ENCODE peak calls at places on chromosomes 4 and X, in ten cellular contexts. X is colonic mucosa, I is A673, B is mucosa of descending colon, N is cardiac muscle cell, G is HFFc6, E is PC-3, W is left ventricle myocardium inferior, P is dorsolateral prefrontal cortex, H is suprapubic skin. U is an unnamed sample.
A peak's percentile ranks its signal among the peaks of the same experiment; 100 is the strongest.

GRCh38 chrX:18898517-18898916 is 85.4 kb downstream of the PHKA2 start:
- DNase-seq in P (no peak), W (no peak), N (no peak), H (no peak), B (no peak), G (no peak), I (no peak), X (no peak), E (no peak), U (no peak)

GRCh38 chr4:125511715-125512114 is 197.0 kb downstream of the FAT4 start:
- DNase-seq in H (no peak), E (no peak), G (no peak), P (no peak), X (no peak), N (no peak), W (no peak), I (no peak), B (no peak), U (no peak)

GRCh38 chr4:70518716-70519115 is 347 bp downstream of the AMTN start:
- DNase-seq in X (no peak), P (no peak), N (no peak), W (no peak), H (no peak), B (no peak), E (peak; percentile 56), G (no peak), I (no peak), U (no peak)

GRCh38 chr4:2243682-2244380 is 1.9 kb upstream of the HAUS3 start:
- DNase-seq in P (peak; percentile 56), G (peak; percentile 12), X (peak; percentile 53), H (peak; percentile 75), I (no peak), N (peak; percentile 55), W (peak; percentile 50), B (peak; percentile 62), E (no peak), U (no peak)

GRCh38 chr4:84167579-84167978 is 331.5 kb downstream of the NKX6-1 start:
- DNase-seq in H (no peak), G (no peak), I (peak; percentile 32), B (no peak), W (no peak), N (peak; percentile 25), P (no peak), E (no peak), X (no peak), U (no peak)

GRCh38 chr4:1967512-1968149 is 41.1 kb downstream of the NELFA start:
- DNase-seq in H (no peak), G (no peak), B (no peak), P (no peak), N (no peak), W (no peak), X (no peak), E (no peak), I (no peak), U (no peak)

GRCh38 chr4:158783775-158784174 is 14.9 kb downstream of the FNIP2 start:
- DNase-seq in P (no peak), B (no peak), E (peak; percentile 24), X (no peak), W (no peak), I (no peak), N (no peak), G (peak; percentile 52), H (no peak), U (no peak)

GRCh38 chrX:42771836-42772335 is 6.1 kb downstream of the PPP1R2C start:
- DNase-seq in X (no peak), G (no peak), I (no peak), E (no peak), W (no peak), H (no peak), B (no peak), P (no peak), N (no peak), U (no peak)

GRCh38 chr4:6198278-6198677 is 2.1 kb downstream of the JAKMIP1 start:
- DNase-seq in E (no peak), B (no peak), H (no peak), W (no peak), X (no peak), N (no peak), I (no peak), P (no peak), G (no peak), U (no peak)

GRCh38 chr4:6197433-6198174 is 2.7 kb downstream of the JAKMIP1 start:
- DNase-seq in W (no peak), H (no peak), E (no peak), N (no peak), G (no peak), X (no peak), I (no peak), B (no peak), P (no peak), U (no peak)

GRCh38 chr4:6199344-6199921 is 916 bp downstream of the JAKMIP1 start:
- DNase-seq in N (peak; percentile 12), H (no peak), I (no peak), X (no peak), W (no peak), P (peak; percentile 57), E (no peak), G (no peak), B (no peak), U (no peak)

GRCh38 chr4:6200011-6200921 is at the start of gene JAKMIP1:
- DNase-seq in B (peak; percentile 83), W (peak; percentile 64), G (no peak), N (peak; percentile 91), E (peak; percentile 67), X (peak; percentile 83), P (peak; percentile 91), I (peak; percentile 83), H (no peak), U (peak; percentile 86)

DNA sequence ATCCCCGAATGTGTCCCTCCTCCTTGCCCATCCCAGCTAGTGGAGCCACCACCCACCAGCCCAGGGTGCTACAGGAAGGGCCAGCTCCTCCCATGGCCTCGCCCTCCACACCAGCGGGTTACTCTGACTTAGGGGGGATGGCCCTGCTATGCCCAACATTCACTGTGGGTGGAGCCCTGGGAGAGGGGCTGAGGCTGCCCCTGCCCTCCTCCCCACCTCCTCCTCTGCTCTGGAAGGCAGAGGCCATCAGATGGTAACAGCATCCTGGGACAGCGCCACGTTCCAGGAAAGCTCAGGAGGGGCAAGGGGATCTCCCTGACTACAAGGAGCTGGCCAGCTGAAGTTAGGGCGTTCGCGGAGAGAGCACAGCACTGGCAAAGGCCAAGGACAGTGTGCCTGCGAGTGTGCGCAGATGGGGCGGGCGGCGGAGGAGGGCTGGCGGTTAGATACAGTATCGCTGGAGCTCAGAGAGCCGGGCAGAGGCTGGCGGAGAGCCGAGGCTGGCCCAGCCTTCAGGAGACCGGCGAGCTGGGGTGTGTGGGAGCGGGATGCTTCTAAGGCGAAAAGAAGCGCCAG is 1.5 kb downstream of the JAKMIP1 start:
- DNase-seq in W (no peak), I (no peak), H (no peak), N (peak; percentile 43), G (no peak), P (peak; percentile 66), E (no peak), B (no peak), X (no peak), U (no peak)
- TF ChIP-seq CTCF in W (no peak), I (no peak), H (no peak), N (no peak), G (no peak), P (no peak), E (no peak), B (no peak), X (no peak), U (no peak)

DNA sequence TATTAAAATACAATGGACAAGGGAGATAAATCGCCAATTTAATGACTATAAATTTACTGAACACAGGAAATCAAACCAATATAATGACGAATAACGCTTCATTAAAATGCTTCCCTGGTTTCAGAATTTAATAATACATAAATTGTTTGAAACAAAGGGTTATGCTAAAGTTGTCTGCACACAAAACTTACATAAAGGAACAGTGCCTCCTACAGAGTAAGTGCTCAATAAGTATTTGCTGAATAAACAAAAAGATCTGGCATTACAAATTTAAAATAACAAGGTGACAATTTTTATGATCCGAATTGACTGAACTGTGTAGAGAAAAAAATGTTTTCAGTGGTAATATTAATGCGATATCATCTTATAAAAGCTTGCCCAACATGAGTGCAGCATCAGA is 69.6 kb downstream of the NOCT start:
- DNase-seq in B (no peak), X (no peak), N (no peak), W (no peak), I (no peak), H (no peak), P (no peak), E (peak; percentile 19), G (peak; percentile 6), U (no peak)
- TF ChIP-seq CTCF in B (no peak), X (no peak), N (peak; percentile 33), W (peak; percentile 30), I (peak; percentile 44), H (no peak), P (no peak), E (peak; percentile 56), G (peak; percentile 71), U (peak; percentile 59)

GRCh38 chr4:182141046-182141445 is 102.2 kb upstream of the TENM3 start:
- DNase-seq in N (peak; percentile 30), W (no peak), P (no peak), X (no peak), B (no peak), E (no peak), G (no peak), H (no peak), I (no peak), U (no peak)

GRCh38 chr4:182143086-182143821 is 99.9 kb upstream of the TENM3 start:
- DNase-seq in X (peak; percentile 49), E (no peak), I (no peak), N (peak; percentile 12), W (no peak), H (no peak), B (no peak), P (no peak), G (peak; percentile 20), U (peak; percentile 21)

GRCh38 chr4:182143822-182144620 is 99.2 kb upstream of the TENM3 start:
- DNase-seq in X (no peak), E (peak; percentile 4), P (peak; percentile 56), W (no peak), H (no peak), B (no peak), N (peak; percentile 49), I (peak; percentile 80), G (peak; percentile 76), U (peak; percentile 69)

GRCh38 chr4:182141623-182142022 is 101.6 kb upstream of the TENM3 start:
- DNase-seq in B (no peak), G (no peak), I (no peak), X (no peak), N (no peak), H (no peak), P (no peak), W (no peak), E (no peak), U (no peak)

DNA sequence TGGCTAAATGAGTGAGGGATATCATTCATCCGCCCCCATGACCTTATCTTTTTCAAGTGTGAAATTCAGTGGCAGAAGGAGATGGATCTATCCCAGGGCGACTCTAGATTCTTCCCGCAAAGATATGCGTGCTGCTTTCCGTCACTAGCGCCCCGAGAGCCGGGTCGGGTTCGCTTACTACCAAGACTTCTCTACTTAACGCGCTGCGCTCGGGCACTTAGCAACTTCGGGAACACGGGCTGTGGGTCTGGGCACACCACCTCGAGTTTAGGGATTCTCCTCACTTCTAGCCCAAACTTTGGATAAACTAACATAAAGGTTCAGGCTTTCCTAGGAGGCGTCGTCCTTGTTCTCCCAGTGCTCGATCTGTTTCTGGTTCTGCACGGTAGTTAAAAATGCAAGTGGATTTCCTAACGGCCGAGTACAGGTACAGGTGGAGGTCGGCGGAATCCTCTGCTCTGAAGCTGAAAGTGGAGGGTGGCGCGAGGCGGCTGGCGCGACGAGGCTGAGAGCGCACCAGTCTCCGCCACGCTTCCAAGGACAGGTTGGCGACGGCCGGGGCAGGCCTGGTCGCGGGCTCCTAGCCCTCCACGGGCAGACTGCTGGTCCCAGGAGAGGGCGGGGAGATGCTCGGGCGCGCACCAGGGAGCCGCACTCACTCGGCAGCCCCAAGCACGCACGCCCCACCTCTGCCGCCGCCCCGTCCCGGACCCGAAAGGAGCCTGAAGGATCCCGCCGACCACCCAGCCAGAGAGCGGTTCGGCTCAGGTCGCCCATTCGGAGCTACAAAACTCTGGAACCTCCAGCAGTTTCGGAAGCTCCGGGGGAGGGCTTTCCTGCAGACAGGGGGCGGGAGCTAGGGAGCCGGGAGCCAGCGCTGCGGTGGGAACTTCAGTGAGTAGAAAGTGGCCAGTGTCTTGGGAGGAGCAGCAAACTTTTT is 100.8 kb upstream of the TENM3 start:
- DNase-seq in E (no peak), X (no peak), N (peak; percentile 44), I (peak; percentile 24), B (peak; percentile 39), W (no peak), G (peak; percentile 35), P (no peak), H (no peak), U (peak; percentile 22)
- TF ChIP-seq CTCF in E (no peak), X (no peak), N (no peak), I (no peak), B (no peak), W (no peak), G (peak; percentile 55), P (no peak), H (no peak), U (no peak)

GRCh38 chr4:56619160-56619559 is 61.9 kb downstream of the HOPX start:
- DNase-seq in N (peak; percentile 31), B (no peak), E (peak; percentile 56), W (no peak), H (no peak), I (no peak), X (no peak), P (no peak), G (no peak), U (no peak)
- TF ChIP-seq CTCF in N (peak; percentile 9), B (no peak), E (peak; percentile 44), W (no peak), H (no peak), I (no peak), X (no peak), P (no peak), G (no peak), U (no peak)

U was measured in RWPE1.